ENCODE peak calls at places on chromosomes 4 and X, in seven cellular contexts. V is frontal cortex; P is CD4-positive, CD25-positive, alpha-beta regulatory T cell; L is EL; T is NCI-H1930; M is ovary; Q is stimulated activated CD8-positive, alpha-beta memory T cell treated with anti-CD3 and anti-CD28 coated beads, Interleukin-4, amount 100 ng/mL, for 1 hour. D is an unnamed sample.

GRCh38 chr4:70651864-70652506 is 14.3 kb downstream of the JCHAIN start:
- DNase-seq in Q (no peak), T (no peak), L (peak), P (no peak), V (peak), M (no peak), D (no peak)

GRCh38 chrX:16484338-16484737 is 165.6 kb upstream of the S100G start:
- DNase-seq in L (peak), M (no peak), T (no peak), V (no peak), Q (no peak), P (no peak), D (peak)

GRCh38 chr4:109721033-109721432 is 8.8 kb downstream of the PLA2G12A start:
- DNase-seq in M (no peak), V (no peak), T (no peak), Q (no peak), L (peak), P (no peak), D (no peak)

GRCh38 chr4:144634978-144635747 is 10.8 kb upstream of the HHIP start:
- DNase-seq in Q (no peak), P (no peak), L (no peak), M (no peak), T (no peak), V (no peak), D (no peak)

GRCh38 chr4:86484241-86484640 is 109.9 kb upstream of the PTPN13 start:
- DNase-seq in M (no peak), V (no peak), Q (no peak), T (no peak), P (no peak), L (no peak), D (no peak)

GRCh38 chr4:184111433-184111832 is 106.2 kb downstream of the ENPP6 start:
- DNase-seq in L (no peak), T (no peak), P (no peak), V (no peak), Q (no peak), M (no peak), D (no peak)

GRCh38 chrX:70452143-70452733 is 7.6 kb downstream of the DLG3 start:
- DNase-seq in P (peak), Q (peak), V (no peak), M (peak), T (no peak), L (peak), D (peak)

GRCh38 chr4:167509551-167509950 is 275.3 kb upstream of the SPOCK3 start:
- DNase-seq in T (no peak), L (no peak), V (no peak), P (no peak), Q (no peak), M (no peak), D (no peak)

GRCh38 chrX:94045724-94046123 is 371.7 kb downstream of the FAM133A start:
- DNase-seq in M (no peak), P (no peak), Q (no peak), L (no peak), T (no peak), V (no peak), D (no peak)

GRCh38 chr4:158588285-158588684 is 66.6 kb downstream of the RXFP1 start:
- DNase-seq in M (no peak), L (no peak), T (no peak), Q (no peak), V (no peak), P (no peak), D (no peak)

GRCh38 chr4:110959041-110959643 is 336.3 kb upstream of the PITX2 start:
- DNase-seq in Q (no peak), V (no peak), M (no peak), P (no peak), T (no peak), L (peak), D (no peak)

GRCh38 chrX:52363247-52363883 is 5.5 kb upstream of the XAGE2 start:
- DNase-seq in V (no peak), P (no peak), L (peak), Q (no peak), M (no peak), T (no peak), D (no peak)

GRCh38 chrX:2954541-2954940 is 25.4 kb upstream of the ARSD start:
- DNase-seq in L (no peak), M (no peak), Q (no peak), T (no peak), V (no peak), P (no peak), D (no peak)

GRCh38 chr4:112099701-112100289 is 45.5 kb upstream of the FAM241A start:
- DNase-seq in L (peak), Q (no peak), V (peak), P (no peak), M (no peak), T (no peak), D (no peak)

GRCh38 chr4:73690051-73690744 is 50.2 kb upstream of the CXCL8 start:
- DNase-seq in V (no peak), T (no peak), M (no peak), L (no peak), Q (no peak), P (no peak), D (no peak)

GRCh38 chrX:65677954-65678469 is 10.6 kb downstream of the MSN start:
- DNase-seq in P (no peak), T (no peak), V (no peak), M (peak), L (peak), Q (no peak), D (no peak)

GRCh38 chrX:73448379-73448778 is 1.5 kb downstream of the CDX4 start:
- DNase-seq in Q (no peak), P (no peak), L (no peak), M (no peak), T (no peak), V (no peak), D (no peak)

GRCh38 chr4:102196221-102196620 is 149.1 kb downstream of the SLC39A8 start:
- DNase-seq in Q (no peak), T (no peak), L (peak), V (no peak), P (no peak), M (no peak), D (no peak)

GRCh38 chr4:41977709-41978108 is 3.8 kb upstream of the DCAF4L1 start:
- DNase-seq in L (peak), P (no peak), T (no peak), Q (no peak), V (no peak), M (no peak), D (no peak)

GRCh38 chr4:123986268-123986798 is 589.7 kb downstream of the SPRY1 start:
- DNase-seq in V (no peak), L (peak), M (peak), P (no peak), Q (no peak), T (no peak), D (peak)

GRCh38 chrX:11447418-11447817 is 154.2 kb downstream of the AMELX start:
- DNase-seq in Q (no peak), T (no peak), M (no peak), L (no peak), P (no peak), V (no peak), D (no peak)

GRCh38 chrX:38854305-38854704 is 53.0 kb downstream of the MID1IP1 start:
- DNase-seq in P (no peak), L (no peak), T (no peak), M (no peak), V (no peak), Q (no peak), D (no peak)

GRCh38 chr4:116005806-116006088 is 892.3 kb upstream of the NDST4 start:
- DNase-seq in M (no peak), Q (no peak), L (no peak), T (no peak), P (no peak), V (no peak), D (no peak)

GRCh38 chr4:2832981-2833670 is 10.5 kb upstream of the ADD1 start:
- DNase-seq in M (no peak), L (no peak), P (no peak), Q (no peak), T (no peak), V (no peak), D (no peak)

GRCh38 chr4:91598696-91599095 is 705.1 kb upstream of the GRID2 start:
- DNase-seq in Q (no peak), V (no peak), T (no peak), P (no peak), L (no peak), M (no peak), D (no peak)

GRCh38 chr4:86878640-86879039 is 13.6 kb downstream of the C4orf36 start:
- DNase-seq in M (no peak), T (no peak), Q (no peak), L (no peak), V (no peak), P (no peak), D (no peak)

GRCh38 chrX:49166914-49167739 is 4.6 kb downstream of the MAGIX start:
- DNase-seq in Q (peak), T (no peak), P (peak), L (peak), M (peak), V (no peak), D (peak)

GRCh38 chrX:47483310-47484268 is 567 bp upstream of the ZNF41 start:
- DNase-seq in L (peak), V (peak), T (no peak), M (peak), Q (no peak), P (no peak), D (peak)

GRCh38 chrX:29082558-29082957 is 495.3 kb downstream of the IL1RAPL1 start:
- DNase-seq in M (no peak), L (no peak), T (no peak), V (no peak), Q (no peak), P (no peak), D (no peak)

GRCh38 chr4:67713531-67714247 is 12.7 kb upstream of the UBA6 start:
- DNase-seq in M (no peak), L (peak), Q (no peak), P (no peak), V (no peak), T (no peak), D (no peak)

GRCh38 chrX:150200820-150201287 is 162.3 kb upstream of the MAMLD1 start:
- DNase-seq in L (peak), P (no peak), Q (peak), V (peak), T (no peak), M (no peak), D (peak)

GRCh38 chr4:54169176-54169575 is 59.9 kb upstream of the PDGFRA start:
- DNase-seq in M (no peak), L (peak), Q (no peak), P (no peak), V (no peak), T (no peak), D (no peak)

GRCh38 chrX:29687687-29688086 is 527.7 kb upstream of the MAGEB2 start:
- DNase-seq in T (no peak), V (peak), M (no peak), Q (no peak), P (no peak), L (peak), D (no peak)

GRCh38 chr4:17709760-17710068 is 71.7 kb downstream of the FAM184B start:
- DNase-seq in L (no peak), V (no peak), P (no peak), M (no peak), T (no peak), Q (no peak), D (no peak)

GRCh38 chr4:108010167-108010566 is 20.5 kb downstream of the HADH start:
- DNase-seq in P (no peak), M (no peak), V (no peak), Q (no peak), L (peak), T (no peak), D (no peak)

GRCh38 chr4:8008391-8008790 is 68.7 kb upstream of the AFAP1 start:
- DNase-seq in L (no peak), M (no peak), P (no peak), Q (no peak), V (no peak), T (no peak), D (no peak)

GRCh38 chrX:42096262-42096939 is 173.0 kb upstream of the CASK start:
- DNase-seq in M (peak), Q (no peak), V (no peak), L (peak), T (no peak), P (no peak), D (no peak)

GRCh38 chr4:7387925-7388324 is 46.8 kb downstream of the PSAPL1 start:
- DNase-seq in V (no peak), P (no peak), Q (no peak), T (no peak), M (no peak), L (no peak), D (peak)

D was measured in tibial artery.